ENCODE peak calls at places on chromosome 9, in five cellular contexts. B is kidney; S is CD8-positive, alpha-beta T cell; E is mesendoderm; L is uterus. M is an unnamed sample.

GRCh38 chr9:92607088-92607487 is 62.8 kb downstream of the IPPK start:
- DNase-seq in L (no peak), B (no peak), S (no peak), E (no peak), M (no peak)

GRCh38 chr9:69204869-69205268 is 30.8 kb downstream of the TJP2 start:
- DNase-seq in B (no peak), S (no peak), E (peak; percentile 49), L (no peak), M (no peak)

GRCh38 chr9:72305102-72305546 is 59.9 kb downstream of the ZFAND5 start:
- DNase-seq in L (peak; percentile 64), E (peak; percentile 96), B (peak; percentile 94), S (no peak), M (no peak)

GRCh38 chr9:124008307-124008854 is 3.2 kb upstream of the LHX2 start:
- DNase-seq in L (no peak), E (peak; percentile 78), B (no peak), S (no peak), M (no peak)

GRCh38 chr9:69370430-69370829 is 45.4 kb downstream of the ENTREP1 start:
- DNase-seq in L (no peak), B (no peak), S (no peak), E (no peak), M (no peak)

GRCh38 chr9:16461231-16461840 is 409.1 kb downstream of the BNC2 start:
- DNase-seq in L (no peak), B (no peak), E (peak; percentile 51), S (no peak), M (no peak)

GRCh38 chr9:117101003-117101402 is 313.9 kb downstream of the ASTN2 start:
- DNase-seq in E (no peak), B (no peak), L (no peak), S (no peak), M (no peak)

GRCh38 chr9:123062306-123063171 is 29.1 kb downstream of the GPR21 start:
- DNase-seq in E (no peak), B (no peak), L (no peak), S (no peak), M (no peak)

GRCh38 chr9:8486095-8486494 is 686.5 kb upstream of the DMAC1 start:
- DNase-seq in B (no peak), L (no peak), E (peak; percentile 83), S (no peak), M (no peak)

GRCh38 chr9:37100317-37100716 is 20.1 kb upstream of the ZCCHC7 start:
- DNase-seq in L (no peak), S (no peak), E (peak; percentile 46), B (no peak), M (no peak)

GRCh38 chr9:133803028-133803585 is 65.0 kb upstream of the SARDH start:
- DNase-seq in S (no peak), E (no peak), L (no peak), B (no peak), M (no peak)

GRCh38 chr9:125659954-125660353 is 47.1 kb downstream of the MAPKAP1 start:
- DNase-seq in L (no peak), B (no peak), S (no peak), E (peak; percentile 41), M (no peak)

GRCh38 chr9:14993061-14993800 is 83.0 kb upstream of the FREM1 start:
- DNase-seq in L (peak; percentile 89), S (no peak), B (peak; percentile 95), E (peak; percentile 96), M (peak; percentile 21)

GRCh38 chr9:133991964-133992779 is at the start of gene VAV2:
- DNase-seq in S (no peak), E (peak; percentile 65), B (peak; percentile 92), L (peak; percentile 61), M (peak; percentile 22)

GRCh38 chr9:138025908-138026307 is 148.3 kb downstream of the CACNA1B start:
- DNase-seq in S (no peak), B (peak; percentile 31), L (no peak), E (no peak), M (no peak)

GRCh38 chr9:111399772-111400563 is 69.9 kb upstream of the OR2K2 start:
- DNase-seq in E (peak; percentile 80), B (no peak), S (no peak), L (no peak), M (no peak)

GRCh38 chr9:15999422-16000339 is 446.8 kb downstream of the CCDC171 start:
- DNase-seq in B (no peak), S (no peak), E (peak; percentile 33), L (peak; percentile 37), M (no peak)

GRCh38 chr9:83448606-83449005 is 89.6 kb downstream of the FRMD3 start:
- DNase-seq in E (no peak), S (no peak), B (no peak), L (no peak), M (no peak)

GRCh38 chr9:68913054-68913453 is 100.9 kb downstream of the PRKACG start:
- DNase-seq in B (no peak), E (no peak), L (no peak), S (no peak), M (no peak)

GRCh38 chr9:10045598-10045997 is 567.2 kb downstream of the PTPRD start:
- DNase-seq in E (peak; percentile 33), B (no peak), S (no peak), L (no peak), M (no peak)

GRCh38 chr9:959914-960313 is 16.5 kb upstream of the DMRT3 start:
- DNase-seq in L (no peak), B (no peak), S (no peak), E (no peak), M (no peak)

GRCh38 chr9:106892632-106893031 is 29.7 kb downstream of the ZNF462 start:
- DNase-seq in B (peak; percentile 86), E (peak; percentile 99), L (peak; percentile 46), S (no peak), M (no peak)

GRCh38 chr9:137814841-137815240 is 62.7 kb upstream of the CACNA1B start:
- DNase-seq in S (no peak), B (peak; percentile 53), E (no peak), L (no peak), M (no peak)

GRCh38 chr9:114098021-114098659 is 952 bp downstream of the KIF12 start:
- DNase-seq in E (peak; percentile 72), B (peak; percentile 92), S (no peak), L (peak; percentile 26), M (no peak)

GRCh38 chr9:120928015-120928719 is 1.6 kb upstream of the TRAF1 start:
- DNase-seq in S (no peak), L (peak; percentile 59), E (no peak), B (peak; percentile 83), M (no peak)

GRCh38 chr9:70120834-70121510 is 77.3 kb downstream of the MAMDC2 start:
- DNase-seq in L (peak; percentile 67), S (no peak), E (peak; percentile 51), B (no peak), M (no peak)

GRCh38 chr9:35820076-35820475 is 5.2 kb upstream of the HINT2 start:
- DNase-seq in E (no peak), L (no peak), S (no peak), B (no peak), M (no peak)

GRCh38 chr9:107755267-107755666 is 265.7 kb upstream of the KLF4 start:
- DNase-seq in L (no peak), B (no peak), E (peak; percentile 75), S (no peak), M (no peak)

GRCh38 chr9:4555251-4555650 is 65.0 kb downstream of the SLC1A1 start:
- DNase-seq in L (no peak), E (no peak), S (no peak), B (no peak), M (peak; percentile 57)

GRCh38 chr9:134546746-134547145 is 94.9 kb upstream of the COL5A1 start:
- DNase-seq in L (no peak), S (no peak), E (no peak), B (peak; percentile 55), M (no peak)

GRCh38 chr9:114236391-114237138 is 81.2 kb downstream of the COL27A1 start:
- DNase-seq in B (no peak), S (no peak), E (no peak), L (no peak), M (no peak)

GRCh38 chr9:123283048-123283408 is 14.6 kb upstream of the STRBP start:
- DNase-seq in S (no peak), L (no peak), E (no peak), B (no peak), M (no peak)

GRCh38 chr9:13274901-13275641 is 4.4 kb downstream of the MPDZ start:
- DNase-seq in B (no peak), L (no peak), S (no peak), E (peak; percentile 34), M (no peak)

GRCh38 chr9:34650816-34651215 is 1.2 kb upstream of the IL11RA start:
- DNase-seq in B (no peak), E (no peak), L (no peak), S (no peak), M (no peak)
- H3K4me1 ChIP-seq in B (peaks cover 43% of the 10 kb centered on the region), E (peaks cover 34% of the 10 kb centered on the region), L (no peaks in the 10 kb centered on the region), S (peaks cover 36% of the 10 kb centered on the region), M (peaks cover 49% of the 10 kb centered on the region)

GRCh38 chr9:130026583-130027427 is 16.2 kb downstream of the FNBP1 start:
- DNase-seq in L (no peak), S (no peak), E (no peak), B (no peak), M (no peak)

GRCh38 chr9:130027533-130028370 is 15.2 kb downstream of the FNBP1 start:
- DNase-seq in S (no peak), E (no peak), B (no peak), L (no peak), M (no peak)

GRCh38 chr9:130029223-130029583 is 13.8 kb downstream of the FNBP1 start:
- DNase-seq in S (no peak), E (no peak), L (no peak), B (no peak), M (no peak)

GRCh38 chr9:130029591-130029990 is 13.4 kb downstream of the FNBP1 start:
- DNase-seq in B (no peak), S (no peak), E (no peak), L (no peak), M (no peak)

GRCh38 chr9:130028493-130029222 is 14.3 kb downstream of the FNBP1 start:
- DNase-seq in L (no peak), B (no peak), E (no peak), S (no peak), M (no peak)
- H3K4me1 ChIP-seq in L (peaks cover 4% of the 10 kb centered on the region), B (peaks cover 2% of the 10 kb centered on the region), E (no peaks in the 10 kb centered on the region), S (peaks cover 88% of the 10 kb centered on the region), M (peaks cover 97% of the 10 kb centered on the region)

DNA sequence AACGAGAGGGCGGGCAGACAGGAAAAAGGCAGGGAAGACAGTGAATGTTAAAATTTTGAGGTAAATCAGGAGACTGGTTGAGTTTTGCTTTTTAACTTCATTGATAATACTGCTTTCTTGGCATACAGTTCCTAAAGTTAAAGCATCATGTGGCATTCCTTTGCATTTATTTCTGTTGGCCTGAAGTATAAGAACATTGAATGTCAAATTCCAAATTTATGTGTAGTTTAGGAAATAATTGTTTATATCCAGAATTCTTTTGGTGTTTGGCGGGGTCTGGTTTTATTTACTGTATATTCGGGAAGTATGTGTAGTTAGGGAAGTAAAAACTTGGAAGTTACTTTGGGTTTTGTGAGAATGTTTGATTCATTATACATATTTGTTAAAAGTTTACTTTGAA is 83.1 kb downstream of the PTPDC1 start:
- DNase-seq in E (no peak), S (no peak), L (no peak), B (no peak), M (no peak)
- H3K4me1 ChIP-seq in E (no peaks in the 10 kb centered on the region), S (peaks cover 51% of the 10 kb centered on the region), L (no peaks in the 10 kb centered on the region), B (peaks cover 10% of the 10 kb centered on the region), M (peaks cover 58% of the 10 kb centered on the region)

DNA sequence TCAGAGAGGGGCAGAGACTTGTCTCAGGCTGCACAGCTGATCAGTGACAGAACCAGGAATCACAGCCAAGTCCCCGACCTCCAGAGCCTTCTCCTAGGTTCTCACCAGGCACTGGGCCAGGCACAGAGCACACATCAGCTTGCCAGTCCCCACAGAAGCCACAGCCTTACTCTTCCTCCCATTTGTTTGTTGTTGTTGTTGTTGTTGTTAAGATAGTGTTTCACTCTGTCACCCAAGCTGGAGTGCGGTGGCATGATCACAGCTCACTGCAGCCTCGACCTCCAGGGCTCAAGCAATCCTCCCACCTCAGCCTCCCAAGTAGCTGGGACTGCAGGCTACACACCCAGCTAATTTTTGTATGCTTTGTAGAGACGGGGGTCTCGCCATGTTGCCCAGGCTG is 41.4 kb downstream of the NAIF1 start:
- DNase-seq in E (no peak), S (no peak), B (no peak), L (no peak), M (peak; percentile 60)
- H3K4me1 ChIP-seq in E (no peaks in the 10 kb centered on the region), S (peaks cover 86% of the 10 kb centered on the region), B (no peaks in the 10 kb centered on the region), L (no peaks in the 10 kb centered on the region), M (peaks cover 100% of the 10 kb centered on the region)